ENCODE peak calls at places on chromosomes 2 and 18, in ten cellular contexts. N, Y, A, T, D, C, W, R, Z and B are unnamed samples. For H3K27me3, the result is how much of the 10 kb centered on the place peaks cover.

GRCh38 chr2:224220581-224221255 is 181.2 kb downstream of the FAM124B start:
- DNase-seq in N (no peak), Y (no peak), A (no peak), T (no peak), D (no peak), C (no peak), W (no peak), R (peak), Z (no peak), B (no peak)

GRCh38 chr18:6613581-6613980 is 115.9 kb upstream of the ARHGAP28 start:
- DNase-seq in N (no peak), Y (no peak), A (no peak), T (no peak), D (no peak), C (no peak), W (no peak), R (no peak), Z (no peak), B (no peak)

GRCh38 chr2:17135619-17136018 is 382.6 kb downstream of the RAD51AP2 start:
- DNase-seq in N (no peak), Y (no peak), A (no peak), T (no peak), D (no peak), C (no peak), W (no peak), R (no peak), Z (no peak), B (no peak)

GRCh38 chr18:9926223-9926894 is 12.5 kb downstream of the VAPA start:
- DNase-seq in N (no peak), Y (no peak), A (no peak), T (no peak), D (no peak), C (no peak), W (no peak), R (no peak), Z (no peak), B (no peak)

GRCh38 chr2:121648611-121649401 is 456 bp downstream of the CLASP1 start:
- DNase-seq in N (peak), Y (peak), A (peak), T (no peak), D (peak), C (peak), W (peak), R (peak), Z (peak), B (peak)

GRCh38 chr18:67919316-67919715 is 402.8 kb upstream of the DSEL start:
- DNase-seq in N (no peak), Y (no peak), A (no peak), T (no peak), D (no peak), C (no peak), W (no peak), R (peak), Z (no peak), B (no peak)

GRCh38 chr2:156429211-156429610 is 7.0 kb upstream of the GPD2 start:
- DNase-seq in N (no peak), Y (no peak), A (no peak), T (no peak), D (no peak), C (no peak), W (no peak), R (no peak), Z (no peak), B (no peak)

GRCh38 chr18:46484971-46485370 is 172.0 kb downstream of the LOXHD1 start:
- DNase-seq in N (no peak), Y (no peak), A (no peak), T (no peak), D (no peak), C (no peak), W (no peak), R (no peak), Z (no peak), B (no peak)

GRCh38 chr2:194591192-194591591 is 1065.8 kb upstream of the SLC39A10 start:
- DNase-seq in N (no peak), Y (no peak), A (no peak), T (no peak), D (no peak), C (no peak), W (no peak), R (no peak), Z (no peak), B (no peak)

GRCh38 chr2:37973615-37974353 is 48.7 kb downstream of the RMDN2 start:
- DNase-seq in N (no peak), Y (no peak), A (no peak), T (no peak), D (no peak), C (no peak), W (no peak), R (no peak), Z (no peak), B (no peak)

GRCh38 chr2:121075641-121076500 is 209.1 kb downstream of the TFCP2L1 start:
- DNase-seq in N (no peak), Y (no peak), A (peak), T (no peak), D (no peak), C (peak), W (no peak), R (no peak), Z (no peak), B (no peak)

GRCh38 chr2:224345492-224345891 is 56.4 kb downstream of the FAM124B start:
- DNase-seq in N (no peak), Y (no peak), A (no peak), T (no peak), D (no peak), C (no peak), W (no peak), R (no peak), Z (no peak), B (no peak)

GRCh38 chr18:53649621-53650020 is 574.8 kb downstream of the MBD2 start:
- DNase-seq in N (no peak), Y (no peak), A (no peak), T (no peak), D (no peak), C (no peak), W (no peak), R (no peak), Z (no peak), B (no peak)

GRCh38 chr2:11111811-11112425 is 43.3 kb upstream of the SLC66A3 start:
- DNase-seq in N (no peak), Y (no peak), A (no peak), T (no peak), D (no peak), C (no peak), W (no peak), R (no peak), Z (no peak), B (no peak)

GRCh38 chr2:163625632-163626031 is 110.2 kb downstream of the FIGN start:
- DNase-seq in N (no peak), Y (no peak), A (no peak), T (no peak), D (no peak), C (no peak), W (no peak), R (no peak), Z (no peak), B (no peak)

GRCh38 chr2:53150146-53150545 is 617.5 kb upstream of the CHAC2 start:
- DNase-seq in N (no peak), Y (no peak), A (no peak), T (no peak), D (no peak), C (no peak), W (no peak), R (no peak), Z (no peak), B (no peak)

GRCh38 chr2:170020777-170021176 is 157.2 kb upstream of the MYO3B start:
- DNase-seq in N (no peak), Y (no peak), A (no peak), T (no peak), D (no peak), C (no peak), W (no peak), R (no peak), Z (no peak), B (no peak)

GRCh38 chr2:233051241-233052149 is 8.6 kb upstream of the INPP5D start:
- DNase-seq in N (no peak), Y (peak), A (no peak), T (no peak), D (peak), C (no peak), W (no peak), R (peak), Z (no peak), B (no peak)

GRCh38 chr18:68438983-68439382 is 275.9 kb downstream of the TMX3 start:
- DNase-seq in N (no peak), Y (peak), A (no peak), T (peak), D (no peak), C (no peak), W (no peak), R (peak), Z (no peak), B (no peak)

GRCh38 chr2:31428001-31428418 is 13.5 kb upstream of the XDH start:
- DNase-seq in N (no peak), Y (no peak), A (no peak), T (no peak), D (no peak), C (no peak), W (no peak), R (peak), Z (no peak), B (no peak)

GRCh38 chr18:53789376-53790247 is 434.9 kb downstream of the MBD2 start:
- DNase-seq in N (no peak), Y (no peak), A (no peak), T (no peak), D (no peak), C (no peak), W (no peak), R (no peak), Z (no peak), B (no peak)

GRCh38 chr2:246489-247145 is 17.2 kb downstream of the SH3YL1 start:
- DNase-seq in N (no peak), Y (no peak), A (peak), T (peak), D (no peak), C (peak), W (no peak), R (peak), Z (peak), B (no peak)

GRCh38 chr2:95007822-95008221 is 17.7 kb upstream of the MAL start:
- DNase-seq in N (no peak), Y (no peak), A (no peak), T (no peak), D (no peak), C (no peak), W (no peak), R (no peak), Z (no peak), B (peak)

GRCh38 chr2:98026927-98027522 is 31.3 kb upstream of the TMEM131 start:
- DNase-seq in N (no peak), Y (no peak), A (no peak), T (no peak), D (no peak), C (no peak), W (no peak), R (no peak), Z (no peak), B (no peak)

GRCh38 chr18:10015288-10015701 is 101.5 kb downstream of the VAPA start:
- DNase-seq in N (no peak), Y (no peak), A (no peak), T (no peak), D (no peak), C (no peak), W (no peak), R (peak), Z (no peak), B (no peak)

GRCh38 chr2:42493885-42494433 is at the start of gene KCNG3:
- DNase-seq in N (peak), Y (peak), A (peak), T (no peak), D (peak), C (peak), W (peak), R (peak), Z (peak), B (peak)

GRCh38 chr2:20595439-20596192 is 55.3 kb downstream of the HS1BP3 start:
- DNase-seq in N (peak), Y (no peak), A (no peak), T (no peak), D (peak), C (no peak), W (peak), R (peak), Z (no peak), B (peak)

GRCh38 chr2:15829091-15829801 is 111.1 kb upstream of the MYCN start:
- DNase-seq in N (no peak), Y (no peak), A (no peak), T (no peak), D (no peak), C (no peak), W (no peak), R (no peak), Z (no peak), B (no peak)

GRCh38 chr2:31188141-31188540 is 29.2 kb downstream of the CAPN14 start:
- DNase-seq in N (no peak), Y (no peak), A (no peak), T (no peak), D (no peak), C (no peak), W (no peak), R (no peak), Z (no peak), B (no peak)

GRCh38 chr2:45380131-45380836 is 230.8 kb downstream of the SRBD1 start:
- DNase-seq in N (no peak), Y (no peak), A (no peak), T (no peak), D (no peak), C (no peak), W (no peak), R (peak), Z (no peak), B (no peak)

GRCh38 chr2:21181957-21182356 is 58.2 kb downstream of the TDRD15 start:
- DNase-seq in N (no peak), Y (no peak), A (no peak), T (no peak), D (no peak), C (no peak), W (no peak), R (no peak), Z (no peak), B (no peak)

GRCh38 chr2:86216577-86217555 is 17.6 kb downstream of the MRPL35 start:
- DNase-seq in N (no peak), Y (no peak), A (peak), T (no peak), D (no peak), C (no peak), W (no peak), R (no peak), Z (no peak), B (peak)

GRCh38 chr2:120613742-120614481 is 121.8 kb upstream of the GLI2 start:
- DNase-seq in N (no peak), Y (no peak), A (no peak), T (peak), D (no peak), C (no peak), W (no peak), R (peak), Z (no peak), B (peak)

GRCh38 chr18:25490316-25490715 is 138.3 kb upstream of the ZNF521 start:
- DNase-seq in N (no peak), Y (no peak), A (no peak), T (no peak), D (no peak), C (no peak), W (no peak), R (no peak), Z (no peak), B (no peak)

GRCh38 chr2:149145314-149146295 is 107.1 kb downstream of the LYPD6B start:
- DNase-seq in N (no peak), Y (no peak), A (no peak), T (no peak), D (no peak), C (peak), W (no peak), R (no peak), Z (no peak), B (no peak)

GRCh38 chr2:185787530-185788145 is 49.0 kb downstream of the FSIP2 start:
- DNase-seq in N (no peak), Y (no peak), A (no peak), T (no peak), D (no peak), C (no peak), W (no peak), R (no peak), Z (no peak), B (no peak)

GRCh38 chr2:21415234-21415633 is 291.5 kb downstream of the TDRD15 start:
- DNase-seq in N (no peak), Y (no peak), A (no peak), T (no peak), D (no peak), C (peak), W (no peak), R (no peak), Z (no peak), B (no peak)

GRCh38 chr2:170255137-170255536 is 77.2 kb downstream of the MYO3B start:
- DNase-seq in N (no peak), Y (no peak), A (no peak), T (no peak), D (no peak), C (no peak), W (no peak), R (no peak), Z (no peak), B (no peak)

GRCh38 chr18:23617412-23618009 is 31.2 kb upstream of the NPC1 start:
- DNase-seq in N (no peak), Y (no peak), A (no peak), T (no peak), D (no peak), C (no peak), W (no peak), R (no peak), Z (no peak), B (no peak)
- H3K4me3 ChIP-seq in N (no peak), Y (no peak), A (no peak), T (no peak), D (no peak), C (no peak), W (no peak), R (no peak), Z (no peak), B (no peak)

DNA sequence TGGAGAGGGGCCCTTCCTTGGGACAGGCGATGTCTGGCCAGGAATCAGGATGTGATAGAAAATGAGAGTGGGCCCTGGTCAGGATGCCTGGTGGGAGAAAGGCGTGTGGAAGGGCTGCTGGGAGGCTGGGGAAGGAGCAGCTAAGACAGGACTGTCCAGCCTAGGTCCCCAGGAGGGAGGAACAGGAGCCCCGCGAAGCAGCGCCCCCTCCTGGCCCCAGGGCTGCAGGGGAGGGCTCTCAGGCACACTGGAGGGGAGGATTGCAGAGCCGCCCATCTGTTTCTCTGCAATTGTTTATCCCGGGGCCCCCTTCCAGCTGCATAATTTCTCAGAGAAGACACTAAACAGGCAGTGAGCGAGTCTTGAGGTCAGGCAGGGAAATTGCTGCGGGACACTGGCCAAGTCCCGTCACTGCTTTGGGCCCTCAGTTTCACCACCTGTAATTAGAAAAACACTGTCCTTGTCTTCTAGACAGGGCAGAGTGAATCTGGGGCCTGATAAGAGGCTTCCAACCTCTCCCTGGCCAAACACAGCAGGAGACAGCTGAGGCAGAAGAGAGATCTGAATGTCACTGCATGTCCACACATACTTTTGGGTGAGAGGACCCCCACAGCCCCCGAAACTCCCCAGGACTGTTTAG is 3.9 kb upstream of the NPPC start:
- DNase-seq in N (peak), Y (peak), A (peak), T (no peak), D (no peak), C (peak), W (no peak), R (peak), Z (no peak), B (no peak)
- H3K27me3 ChIP-seq in N (under half), Y (half or more), A (under half), T (under half), D (under half), C (under half), W (under half), R (half or more), Z (under half), B (under half)

GRCh38 chr2:66584011-66584410 is 149.1 kb downstream of the MEIS1 start:
- DNase-seq in N (no peak), Y (no peak), A (no peak), T (no peak), D (no peak), C (no peak), W (no peak), R (no peak), Z (no peak), B (no peak)
- H3K4me3 ChIP-seq in N (no peak), Y (no peak), A (no peak), T (no peak), D (peak), C (no peak), W (no peak), R (no peak), Z (no peak), B (no peak)

DNA sequence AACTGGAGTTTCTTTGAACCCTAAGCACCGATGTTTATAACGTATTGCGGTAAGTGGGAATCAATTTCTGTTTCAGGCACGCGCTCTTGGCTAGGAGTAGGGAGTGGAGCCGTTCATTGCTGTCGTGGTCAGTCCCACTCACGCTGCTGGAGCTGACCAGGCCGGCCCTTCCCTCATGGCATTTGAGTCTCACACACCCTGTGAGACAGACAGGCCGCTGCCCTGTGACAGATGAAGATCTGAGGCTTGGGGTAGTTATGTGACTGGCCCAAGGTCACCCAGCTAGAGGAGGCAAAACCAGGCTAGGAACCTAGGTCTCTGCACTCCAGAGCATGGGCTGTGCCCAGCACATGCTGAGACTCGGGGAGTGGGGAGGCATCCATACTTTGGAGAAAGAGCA is 2.9 kb upstream of the CIDEA start:
- DNase-seq in N (no peak), Y (no peak), A (no peak), T (no peak), D (no peak), C (no peak), W (no peak), R (no peak), Z (no peak), B (no peak)
- H3K27me3 ChIP-seq in N (under half), Y (under half), A (under half), T (under half), D (half or more), C (half or more), W (under half), R (half or more), Z (under half), B (under half)

GRCh38 chr2:54579061-54579681 is 123.0 kb downstream of the SPTBN1 start:
- DNase-seq in N (no peak), Y (no peak), A (no peak), T (no peak), D (no peak), C (no peak), W (no peak), R (no peak), Z (no peak), B (no peak)
- H3K4me3 ChIP-seq in N (no peak), Y (no peak), A (no peak), T (no peak), D (no peak), C (no peak), W (no peak), R (no peak), Z (peak), B (no peak)

GRCh38 chr2:104752504-104752903 is 101.4 kb upstream of the POU3F3 start:
- DNase-seq in N (no peak), Y (no peak), A (no peak), T (no peak), D (no peak), C (no peak), W (no peak), R (no peak), Z (no peak), B (no peak)
- H3K27me3 ChIP-seq in N (under half), Y (under half), A (under half), T (under half), D (under half), C (under half), W (under half), R (under half), Z (under half), B (under half)

DNA sequence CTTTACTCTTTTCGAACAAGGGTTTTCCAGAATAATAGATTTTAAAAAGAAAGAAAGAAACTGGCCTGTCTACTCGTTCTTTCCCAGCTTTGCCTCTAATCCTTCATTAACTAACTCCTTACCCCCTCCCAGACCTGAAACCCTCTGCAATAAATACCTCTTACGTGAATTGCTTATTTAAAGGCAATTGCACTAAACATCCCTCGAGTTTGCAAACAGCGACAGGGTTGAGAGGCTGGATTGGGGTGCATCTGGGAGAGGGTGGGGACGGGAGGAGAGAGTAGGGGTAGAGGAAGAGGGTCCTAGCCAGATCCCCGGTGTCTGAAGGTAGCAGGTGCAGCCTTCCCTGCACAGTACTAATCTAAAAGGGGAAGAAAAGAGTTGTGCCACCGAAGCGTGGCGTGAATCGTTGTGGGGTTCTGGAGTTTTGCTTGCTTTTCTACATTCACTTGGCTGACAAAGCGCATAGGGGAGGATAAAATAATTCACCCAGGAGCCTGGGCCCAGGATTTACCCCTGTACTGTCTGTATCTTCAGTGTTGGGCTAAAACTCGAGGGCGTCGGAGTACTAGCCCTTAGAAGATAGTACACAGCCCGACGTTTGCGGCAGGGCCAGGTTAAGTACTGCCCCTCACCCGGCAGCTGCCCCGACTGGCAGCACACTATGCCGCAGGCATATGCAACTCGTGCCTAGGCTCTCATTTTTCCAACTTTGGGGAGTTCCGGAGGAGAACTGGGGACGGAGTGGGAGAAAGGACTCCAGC is 1.9 kb upstream of the NEUROD1 start:
- DNase-seq in N (no peak), Y (no peak), A (no peak), T (no peak), D (no peak), C (no peak), W (no peak), R (no peak), Z (no peak), B (peak)
- H3K4me3 ChIP-seq in N (no peak), Y (no peak), A (no peak), T (no peak), D (no peak), C (no peak), W (no peak), R (no peak), Z (no peak), B (no peak)